ENCODE peak calls at places on chromosomes 4 and X, in nine cellular contexts. D is left lung; I is H1; A is sigmoid colon; B is HCT116; H is CD4-positive, alpha-beta memory T cell; C is mammary epithelial cell; W is GM23338; R is mesenchymal stem cell. L is an unnamed sample. For H3K4me1 and H3K36me3, the result is how much of the 10 kb centered on the place peaks cover.

GRCh38 chr4:140266958-140267568 is 106.4 kb upstream of the SCOC start:
- DNase-seq in R (no peak), H (no peak), W (no peak), D (no peak), A (no peak), B (no peak), C (no peak), I (no peak), L (no peak)

GRCh38 chr4:73019462-73020047 is 50.0 kb downstream of the COX18 start:
- DNase-seq in B (peak), R (peak), H (peak), W (peak), C (peak), I (no peak), A (no peak), D (no peak), L (peak)

GRCh38 chrX:68835104-68835442 is 6.3 kb downstream of the EFNB1 start:
- DNase-seq in D (no peak), I (peak), B (no peak), H (no peak), A (peak), R (no peak), W (no peak), C (no peak), L (no peak)

GRCh38 chr4:144831971-144832370 is 186.0 kb downstream of the HHIP start:
- DNase-seq in B (no peak), A (no peak), R (no peak), I (no peak), W (no peak), C (peak), D (no peak), H (no peak), L (no peak)

GRCh38 chrX:133215747-133216146 is 2.4 kb downstream of the TFDP3 start:
- DNase-seq in B (no peak), R (peak), C (peak), I (no peak), H (no peak), A (no peak), W (peak), D (no peak), L (no peak)

GRCh38 chr4:77710125-77710524 is 104.5 kb downstream of the CXCL13 start:
- DNase-seq in B (no peak), D (no peak), C (no peak), W (no peak), H (no peak), I (no peak), R (no peak), A (no peak), L (no peak)

GRCh38 chr4:3792813-3793212 is 26.6 kb downstream of the ADRA2C start:
- DNase-seq in C (no peak), A (no peak), I (peak), H (no peak), B (no peak), R (no peak), D (no peak), W (peak), L (no peak)

GRCh38 chrX:141341341-141341740 is 99.0 kb upstream of the SPANXC start:
- DNase-seq in B (no peak), C (peak), R (peak), W (no peak), I (no peak), A (no peak), H (no peak), D (no peak), L (no peak)

GRCh38 chrX:150234126-150234525 is 129.0 kb upstream of the MAMLD1 start:
- DNase-seq in H (no peak), A (no peak), I (no peak), D (no peak), R (no peak), W (no peak), B (no peak), C (no peak), L (no peak)

GRCh38 chr4:98645527-98645926 is 12.9 kb downstream of the TSPAN5 start:
- DNase-seq in W (no peak), R (no peak), B (no peak), D (no peak), H (no peak), C (no peak), A (no peak), I (no peak), L (no peak)
- H3K27ac ChIP-seq in W (no peak), R (no peak), B (no peak), D (no peak), H (no peak), C (no peak), A (no peak), I (no peak), L (no peak)

GRCh38 chrX:31240982-31241381 is 169.1 kb upstream of the FTHL17 start:
- DNase-seq in I (no peak), D (no peak), A (no peak), R (no peak), C (no peak), H (no peak), W (no peak), B (no peak), L (no peak)
- H3K4me1 ChIP-seq in I (under half), D (under half), A (under half), R (under half), C (under half), H (under half), W (under half), B (under half), L (under half)

DNA sequence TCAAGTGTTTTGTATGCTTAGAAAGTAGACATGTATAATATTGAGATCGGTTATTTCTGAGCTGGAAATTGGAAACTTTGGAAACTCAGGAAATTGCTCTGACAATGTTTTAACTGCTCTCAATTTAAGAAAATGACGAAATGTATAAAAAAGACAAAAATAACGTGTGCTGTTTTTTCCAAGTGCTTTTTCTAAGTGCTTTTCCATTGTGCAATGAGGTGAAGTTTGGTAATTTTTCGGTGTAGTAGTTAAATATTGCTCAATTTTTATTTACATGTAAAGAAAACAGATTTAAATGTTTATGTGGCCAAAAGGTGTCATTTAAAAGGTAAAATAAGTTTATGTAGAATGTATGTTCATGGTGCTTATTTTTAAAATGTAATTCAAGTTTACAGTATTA is 39.4 kb upstream of the RHOH start:
- DNase-seq in B (no peak), H (no peak), I (no peak), D (no peak), R (peak), A (no peak), W (no peak), C (no peak), L (no peak)
- H3K36me3 ChIP-seq in B (under half), H (under half), I (under half), D (under half), R (under half), A (under half), W (under half), C (under half), L (under half)

GRCh38 chr4:40305329-40306193 is 29.6 kb upstream of the CHRNA9 start:
- DNase-seq in C (no peak), W (no peak), I (no peak), D (no peak), B (no peak), A (peak), H (no peak), R (no peak), L (no peak)

GRCh38 chr4:40308528-40309122 is 26.5 kb upstream of the CHRNA9 start:
- DNase-seq in B (no peak), D (no peak), I (no peak), C (no peak), W (peak), H (no peak), R (no peak), A (no peak), L (no peak)

GRCh38 chr4:40307627-40308497 is 27.3 kb upstream of the CHRNA9 start:
- DNase-seq in W (peak), A (peak), R (no peak), I (no peak), D (no peak), C (no peak), H (peak), B (no peak), L (no peak)

GRCh38 chr4:40306991-40307390 is 28.1 kb upstream of the CHRNA9 start:
- DNase-seq in B (no peak), R (no peak), H (no peak), I (no peak), A (peak), D (no peak), W (no peak), C (no peak), L (no peak)

GRCh38 chr4:40306203-40306602 is 28.9 kb upstream of the CHRNA9 start:
- DNase-seq in C (no peak), H (no peak), A (peak), R (no peak), B (no peak), D (no peak), I (no peak), W (no peak), L (no peak)
- H3K27ac ChIP-seq in C (no peak), H (peak), A (no peak), R (no peak), B (no peak), D (peak), I (no peak), W (no peak), L (no peak)

GRCh38 chr4:147136308-147136707 is 190.6 kb upstream of the TTC29 start:
- DNase-seq in C (no peak), R (peak), B (no peak), D (no peak), A (no peak), I (no peak), W (no peak), H (no peak), L (no peak)

GRCh38 chr4:147138171-147138570 is 192.5 kb upstream of the TTC29 start:
- DNase-seq in I (no peak), D (no peak), H (no peak), A (no peak), C (no peak), W (no peak), R (peak), B (no peak), L (no peak)

GRCh38 chr4:147134536-147135210 is 189.0 kb upstream of the TTC29 start:
- DNase-seq in C (no peak), H (no peak), W (no peak), D (no peak), R (peak), I (no peak), A (no peak), B (no peak), L (no peak)

GRCh38 chr4:147137280-147137679 is 191.6 kb upstream of the TTC29 start:
- DNase-seq in C (no peak), R (no peak), D (no peak), H (no peak), I (no peak), B (no peak), A (no peak), W (no peak), L (no peak)

DNA sequence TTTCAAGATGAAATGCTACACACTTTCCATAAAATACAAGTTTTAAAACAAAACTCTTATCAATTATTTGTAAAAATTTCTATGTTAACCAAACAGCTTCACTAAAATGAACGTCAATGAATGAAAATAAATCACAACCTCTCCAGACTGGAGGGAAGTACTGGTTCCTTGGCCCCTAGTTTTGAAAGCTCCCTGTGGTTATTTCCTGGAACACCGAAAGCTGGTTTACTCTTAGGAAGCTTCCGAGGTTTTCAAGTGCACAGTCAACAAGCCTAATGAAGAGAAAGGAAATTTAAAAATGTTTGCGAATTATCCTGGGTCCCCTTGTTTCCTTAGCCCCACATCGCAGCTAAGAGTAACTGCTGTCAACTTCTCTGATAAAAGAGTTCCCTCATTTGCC is 191.1 kb upstream of the TTC29 start:
- DNase-seq in B (no peak), D (no peak), W (no peak), H (no peak), A (no peak), R (peak), I (no peak), C (no peak), L (no peak)
- H3K4me1 ChIP-seq in B (under half), D (under half), W (under half), H (under half), A (under half), R (under half), I (under half), C (under half), L (under half)

DNA sequence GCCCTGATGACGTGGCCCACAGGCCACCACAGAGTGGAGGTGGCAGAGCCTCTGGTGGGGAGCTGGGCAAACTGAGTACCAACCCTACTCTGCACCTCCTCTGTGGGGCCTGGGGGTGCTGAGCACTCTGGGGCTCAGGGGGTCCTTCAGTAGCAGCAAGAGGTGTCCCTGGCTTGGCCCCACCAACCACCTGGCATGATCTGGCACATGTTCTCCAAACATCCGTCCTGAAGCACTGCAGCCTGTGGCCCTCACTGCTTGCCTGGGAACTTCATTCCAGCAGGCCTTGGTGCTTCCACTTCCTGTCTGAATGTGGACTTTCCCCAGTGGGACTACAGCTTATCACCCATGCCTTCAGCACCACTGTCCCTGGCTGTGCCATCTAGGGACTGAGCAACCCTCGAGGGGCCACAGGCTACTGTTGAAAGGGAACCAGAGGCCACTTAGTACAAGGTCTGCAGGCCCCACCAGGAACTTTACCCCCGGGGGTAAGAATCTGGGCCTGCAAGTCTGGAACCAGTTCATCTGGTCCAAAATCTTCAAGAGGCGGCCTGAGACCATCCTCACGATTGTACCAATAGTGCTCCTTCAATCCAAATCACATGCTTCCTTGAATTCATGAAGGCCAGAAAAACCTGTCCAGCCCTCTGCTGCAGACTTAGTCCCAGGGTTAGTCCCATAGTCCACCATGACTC is 13.2 kb downstream of the TNIP2 start:
- DNase-seq in H (no peak), W (no peak), R (no peak), D (peak), C (no peak), A (no peak), B (no peak), I (no peak), L (no peak)
- H3K36me3 ChIP-seq in H (under half), W (under half), R (half or more), D (under half), C (under half), A (under half), B (under half), I (under half), L (under half)

GRCh38 chr4:173252024-173252935 is 81.9 kb downstream of the HMGB2 start:
- DNase-seq in R (peak), A (peak), D (no peak), W (peak), H (no peak), B (peak), C (peak), I (no peak), L (peak)
- H3K27ac ChIP-seq in R (peak), A (peak), D (no peak), W (no peak), H (no peak), B (peak), C (no peak), I (no peak), L (no peak)